ENCODE peak calls at places on chromosomes 11 and 22, in five cellular contexts. Y is IMR-90, C is HCT116, H is mesenchymal stem cell, Q is mammary epithelial cell. W is an unnamed sample.

GRCh38 chr11:23359297-23359696 is 499.0 kb upstream of the CCDC179 start:
- DNase-seq in Y (peak; percentile 97), C (no peak), H (peak; percentile 88), Q (peak; percentile 92), W (peak; percentile 64)

GRCh38 chr11:12376259-12376971 is 956 bp upstream of the PARVA start:
- DNase-seq in Y (peak; percentile 91), C (no peak), H (peak; percentile 93), Q (no peak), W (peak; percentile 54)

GRCh38 chr11:125842319-125842948 is 9.3 kb downstream of the PATE4 start:
- DNase-seq in Y (no peak), C (no peak), H (no peak), Q (no peak), W (no peak)

GRCh38 chr11:12655842-12656241 is 18.4 kb upstream of the TEAD1 start:
- DNase-seq in Y (no peak), C (no peak), H (no peak), Q (no peak), W (no peak)

GRCh38 chr11:975824-976223 is 50.2 kb downstream of the AP2A2 start:
- DNase-seq in Y (peak; percentile 52), C (no peak), H (peak; percentile 36), Q (no peak), W (no peak)

GRCh38 chr11:34075178-34075820 is 23.8 kb downstream of the CAPRIN1 start:
- DNase-seq in Y (peak; percentile 77), C (peak; percentile 60), H (peak; percentile 66), Q (peak; percentile 83), W (no peak)

GRCh38 chr22:17847360-17848078 is 73.2 kb upstream of the BID start:
- DNase-seq in Y (no peak), C (peak; percentile 46), H (no peak), Q (no peak), W (no peak)

GRCh38 chr11:47998345-47998732 is 18.0 kb downstream of the PTPRJ start:
- DNase-seq in Y (no peak), C (no peak), H (no peak), Q (no peak), W (no peak)

GRCh38 chr22:20946080-20946986 is 20.7 kb upstream of the AIFM3 start:
- DNase-seq in Y (peak; percentile 34), C (no peak), H (peak; percentile 59), Q (no peak), W (no peak)

GRCh38 chr11:78801161-78801884 is 226.7 kb upstream of the NARS2 start:
- DNase-seq in Y (peak; percentile 98), C (no peak), H (peak; percentile 98), Q (peak; percentile 50), W (peak; percentile 75)

GRCh38 chr22:28953399-28953798 is 70.0 kb downstream of the ZNRF3 start:
- DNase-seq in Y (no peak), C (no peak), H (no peak), Q (no peak), W (no peak)

GRCh38 chr22:28952857-28953256 is 69.5 kb downstream of the ZNRF3 start:
- DNase-seq in Y (peak; percentile 80), C (no peak), H (no peak), Q (no peak), W (no peak)

GRCh38 chr22:28951530-28951929 is 68.2 kb downstream of the ZNRF3 start:
- DNase-seq in Y (no peak), C (no peak), H (no peak), Q (no peak), W (no peak)

GRCh38 chr22:28950567-28951411 is 67.4 kb downstream of the ZNRF3 start:
- DNase-seq in Y (no peak), C (no peak), H (no peak), Q (no peak), W (no peak)

DNA sequence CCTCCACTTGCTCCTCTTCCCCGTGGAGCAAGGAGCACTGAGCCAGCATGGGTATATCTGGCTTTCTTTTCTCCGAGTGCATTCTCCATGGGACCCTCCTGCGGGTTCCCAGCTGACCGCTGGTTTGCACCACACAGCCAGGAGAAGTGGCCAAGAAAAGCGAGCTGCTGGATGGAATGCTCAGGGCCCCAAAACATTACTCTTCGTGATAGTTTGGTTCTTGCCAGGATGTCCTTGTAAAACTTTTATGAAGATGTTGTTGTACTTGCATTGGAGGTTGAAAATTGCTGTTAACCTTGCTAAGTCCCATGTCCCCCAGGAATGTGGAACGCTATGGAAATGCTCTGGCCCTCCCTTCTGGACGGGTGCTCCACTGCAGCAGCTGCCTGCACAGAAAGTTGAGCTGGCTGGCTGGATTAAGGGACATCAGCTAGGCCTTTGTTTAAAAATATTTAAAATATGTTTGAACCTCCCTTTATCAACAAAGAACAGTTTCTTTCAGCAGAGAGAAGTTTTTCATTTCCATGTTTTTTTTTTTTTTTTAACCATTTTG is 68.7 kb downstream of the ZNRF3 start:
- DNase-seq in Y (peak; percentile 39), C (no peak), H (no peak), Q (no peak), W (peak; percentile 57)
- H3K4me2 ChIP-seq in Y (no peak overlapping the region), C (no peak overlapping the region), H (no peak overlapping the region), Q (no peak overlapping the region), W (peak overlapping the region; percentile 42)

DNA sequence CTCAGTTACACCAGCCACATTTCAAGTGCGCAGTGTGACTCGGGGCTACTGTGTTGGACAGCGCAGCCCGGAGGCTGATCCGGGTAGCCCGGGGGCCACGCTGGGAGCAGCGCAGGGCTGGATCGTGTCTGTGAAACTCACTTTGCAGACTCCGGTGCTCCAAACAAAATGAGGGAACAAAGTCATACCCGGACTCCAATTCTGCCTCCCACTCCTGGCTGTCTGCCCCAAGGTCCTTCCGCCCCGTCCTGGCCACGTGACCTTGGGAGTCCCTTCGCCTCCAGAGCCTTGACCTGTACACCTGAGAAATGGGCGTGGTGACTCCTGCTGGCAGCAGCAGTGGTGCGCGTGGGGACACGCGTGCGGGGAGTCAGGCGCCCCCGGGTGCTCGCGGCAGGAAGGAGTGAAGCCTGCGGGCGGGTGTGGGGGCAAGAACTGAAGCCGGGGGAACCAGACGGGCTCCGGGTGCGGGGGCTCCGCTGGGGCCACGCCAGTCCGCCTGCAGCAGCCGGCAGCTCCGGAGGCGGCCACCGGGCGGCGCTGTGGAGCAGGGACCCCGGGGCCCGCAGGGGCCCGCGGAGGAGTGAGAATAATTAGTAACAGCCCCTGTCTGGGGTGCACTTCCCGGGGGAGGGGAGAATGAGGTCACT is 42.4 kb downstream of the KCNJ4 start:
- DNase-seq in Y (no peak), C (no peak), H (no peak), Q (no peak), W (peak; percentile 5)
- H3K4me2 ChIP-seq in Y (peak overlapping the region; percentile 9), C (peak overlapping the region; percentile 90), H (no peak overlapping the region), Q (peak overlapping the region; percentile 68), W (no peak overlapping the region)

DNA sequence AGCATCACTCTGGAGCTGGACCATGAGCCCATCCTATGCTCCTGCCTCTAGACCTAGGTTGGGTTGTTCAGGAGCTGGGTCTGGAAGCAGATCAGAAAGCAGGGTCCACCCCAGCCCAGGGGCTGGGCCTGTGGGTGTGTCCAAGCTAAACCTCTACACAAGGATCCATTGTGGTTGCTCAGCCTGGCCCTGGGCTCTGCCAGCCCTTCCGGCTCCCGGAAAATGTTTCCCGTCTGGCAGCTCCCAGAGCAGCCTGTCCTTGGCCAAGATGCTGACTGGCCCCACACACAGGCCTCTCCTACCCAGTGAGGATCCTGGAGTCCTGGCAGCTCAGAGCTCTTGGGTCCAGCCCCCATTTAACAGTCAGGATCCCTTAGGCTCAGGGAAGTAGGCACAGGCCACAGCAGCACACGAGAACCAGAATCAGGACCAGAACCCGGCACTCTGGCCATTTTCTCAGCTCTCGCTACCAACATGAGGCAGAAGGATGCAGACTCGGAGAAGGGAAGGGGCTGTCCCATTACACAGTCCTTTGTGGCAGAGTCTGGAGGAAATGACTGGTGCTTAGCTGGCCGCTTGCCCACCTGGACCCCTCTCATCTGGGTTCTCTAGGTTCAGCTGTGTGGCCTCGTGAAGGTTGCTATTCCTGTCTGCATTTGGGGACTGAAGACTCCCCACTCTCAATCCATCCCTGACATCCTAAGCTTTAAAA is 35.4 kb upstream of the FCHSD2 start:
- DNase-seq in Y (no peak), C (no peak), H (no peak), Q (peak; percentile 55), W (no peak)
- H3K4me2 ChIP-seq in Y (no peak overlapping the region), C (no peak overlapping the region), H (no peak overlapping the region), Q (peak overlapping the region; percentile 7), W (no peak overlapping the region)

GRCh38 chr22:22927888-22928665 is 40.5 kb downstream of the IGLL5 start:
- DNase-seq in Y (no peak), C (no peak), H (no peak), Q (no peak), W (no peak)

GRCh38 chr22:22925795-22926358 is 38.3 kb downstream of the IGLL5 start:
- DNase-seq in Y (no peak), C (no peak), H (no peak), Q (no peak), W (peak; percentile 29)

GRCh38 chr22:22926359-22927195 is 39.0 kb downstream of the IGLL5 start:
- DNase-seq in Y (no peak), C (no peak), H (no peak), Q (no peak), W (no peak)

GRCh38 chr22:22928666-22929380 is 41.2 kb downstream of the IGLL5 start:
- DNase-seq in Y (peak; percentile 16), C (no peak), H (no peak), Q (peak; percentile 8), W (peak; percentile 68)

GRCh38 chr22:22927196-22927887 is 39.7 kb downstream of the IGLL5 start:
- DNase-seq in Y (no peak), C (no peak), H (no peak), Q (no peak), W (no peak)
- H3K4me2 ChIP-seq in Y (no peak overlapping the region), C (no peak overlapping the region), H (no peak overlapping the region), Q (no peak overlapping the region), W (no peak overlapping the region)

GRCh38 chr11:86787651-86788050 is 12.7 kb upstream of the PRSS23 start:
- DNase-seq in Y (no peak), C (no peak), H (no peak), Q (no peak), W (no peak)
- H3K4me2 ChIP-seq in Y (no peak overlapping the region), C (no peak overlapping the region), H (no peak overlapping the region), Q (no peak overlapping the region), W (no peak overlapping the region)

GRCh38 chr11:68855205-68855978 is 13.7 kb upstream of the CPT1A start:
- DNase-seq in Y (peak; percentile 55), C (no peak), H (no peak), Q (no peak), W (peak; percentile 75)
- H3K4me2 ChIP-seq in Y (peak overlapping the region; percentile 56), C (no peak overlapping the region), H (peak overlapping the region; percentile 90), Q (peak overlapping the region; percentile 76), W (peak overlapping the region; percentile 80)

DNA sequence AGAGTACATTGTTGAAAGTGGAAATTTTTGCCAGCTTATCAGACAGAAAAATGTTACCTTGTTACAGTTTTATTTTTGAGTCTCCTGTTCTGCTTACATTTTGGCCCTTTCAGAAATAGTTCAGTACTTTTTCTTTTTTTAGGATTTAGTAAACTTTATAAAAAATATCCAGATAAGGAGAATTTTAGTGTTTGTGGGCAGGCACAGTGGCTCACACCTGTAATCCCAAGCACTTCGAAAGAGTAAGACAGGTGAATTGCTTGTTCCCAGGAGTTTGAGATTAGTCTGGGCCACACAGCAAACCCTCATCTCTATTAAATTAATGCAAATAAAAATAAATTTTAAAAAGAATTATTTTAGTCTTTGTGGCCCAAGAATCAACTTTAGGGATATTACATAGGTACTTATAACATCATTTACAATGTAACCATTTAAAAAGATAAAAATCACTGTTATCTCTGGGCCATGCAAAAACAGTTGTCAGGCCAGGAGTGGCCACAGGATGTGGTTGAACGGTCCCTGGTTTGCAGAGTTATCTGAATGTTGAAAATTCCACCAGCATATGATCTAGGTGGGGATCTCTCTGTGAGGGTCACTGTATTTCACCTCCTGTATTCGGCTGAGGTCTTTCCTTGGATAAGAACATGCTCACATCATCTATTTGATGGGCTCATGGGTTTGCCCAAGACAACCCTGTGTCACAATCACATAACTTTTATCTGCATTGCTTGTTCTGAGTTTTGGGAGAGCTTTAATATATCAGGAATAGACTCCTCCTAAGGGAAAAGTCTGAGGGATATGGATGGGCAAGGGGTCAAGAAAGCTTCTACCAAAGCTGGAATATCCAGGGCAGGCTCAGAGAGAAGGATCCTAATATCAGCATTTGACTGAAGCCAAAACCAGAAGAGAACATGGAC is 91.5 kb downstream of the GGTLC2 start:
- DNase-seq in Y (no peak), C (no peak), H (no peak), Q (no peak), W (no peak)
- H3K4me2 ChIP-seq in Y (no peak overlapping the region), C (no peak overlapping the region), H (no peak overlapping the region), Q (no peak overlapping the region), W (no peak overlapping the region)

W was measured in hepatocyte.